ENCODE peak calls at places on chromosomes 5 and 9, in six cellular contexts. B, F, R, I, S and G are unnamed samples.

GRCh38 chr9:102499468-102499867 is 495.7 kb upstream of the CYLC2 start:
- DNase-seq in B (no peak), F (no peak), R (no peak), I (no peak), S (no peak), G (no peak)

GRCh38 chr5:6766558-6767191 is 53.4 kb downstream of the TENT4A start:
- DNase-seq in B (peak), F (peak), R (peak), I (no peak), S (no peak), G (peak)

GRCh38 chr5:123496892-123497291 is 15.1 kb upstream of the CSNK1G3 start:
- DNase-seq in B (no peak), F (no peak), R (peak), I (no peak), S (no peak), G (peak)

GRCh38 chr5:38591450-38591849 is 35.0 kb upstream of the LIFR start:
- DNase-seq in B (no peak), F (no peak), R (peak), I (no peak), S (no peak), G (peak)

GRCh38 chr5:59038169-59039002 is 455.5 kb downstream of the RAB3C start:
- DNase-seq in B (no peak), F (no peak), R (peak), I (peak), S (no peak), G (peak)

GRCh38 chr9:2955616-2956015 is 111.7 kb upstream of the PUM3 start:
- DNase-seq in B (no peak), F (no peak), R (no peak), I (no peak), S (no peak), G (no peak)

GRCh38 chr9:78858266-78858665 is 561.3 kb downstream of the PSAT1 start:
- DNase-seq in B (no peak), F (no peak), R (no peak), I (no peak), S (no peak), G (no peak)

GRCh38 chr5:158635565-158635964 is 464.2 kb downstream of the EBF1 start:
- DNase-seq in B (no peak), F (no peak), R (no peak), I (no peak), S (no peak), G (no peak)

GRCh38 chr9:88476491-88477271 is 58.3 kb upstream of the NXNL2 start:
- DNase-seq in B (no peak), F (peak), R (peak), I (no peak), S (no peak), G (peak)